ENCODE peak calls at places on chromosome 19, in six cellular contexts. A, U, V, J, P and D are unnamed samples.

GRCh38 chr19:51441410-51442390 is 16.6 kb downstream of the SIGLEC8 start:
- DNase-seq in A (no peak), U (peak; percentile 32), V (no peak), J (peak; percentile 60), P (peak; percentile 69), D (peak; percentile 85)

GRCh38 chr19:39671739-39672363 is 16.1 kb downstream of the LGALS16 start:
- DNase-seq in A (peak; percentile 29), U (peak; percentile 63), V (peak; percentile 33), J (peak; percentile 81), P (peak; percentile 70), D (peak; percentile 23)

GRCh38 chr19:15431396-15432017 is 12.7 kb upstream of the AKAP8L start:
- DNase-seq in A (no peak), U (no peak), V (no peak), J (peak; percentile 15), P (no peak), D (no peak)

GRCh38 chr19:5394907-5395505 is 54.4 kb upstream of the PTPRS start:
- DNase-seq in A (no peak), U (no peak), V (no peak), J (no peak), P (no peak), D (no peak)

GRCh38 chr19:55304980-55305379 is 20.2 kb downstream of the TMEM150B start:
- DNase-seq in A (no peak), U (no peak), V (no peak), J (no peak), P (no peak), D (no peak)

GRCh38 chr19:53463263-53463662 is 4.3 kb upstream of the ZNF813 start:
- DNase-seq in A (peak; percentile 5), U (peak; percentile 25), V (peak; percentile 22), J (peak; percentile 71), P (no peak), D (no peak)

GRCh38 chr19:48879025-48879572 is 6.9 kb downstream of the PPP1R15A start:
- DNase-seq in A (no peak), U (no peak), V (no peak), J (no peak), P (no peak), D (no peak)

GRCh38 chr19:7238091-7238490 is 56.1 kb downstream of the INSR start:
- DNase-seq in A (no peak), U (no peak), V (no peak), J (no peak), P (no peak), D (no peak)

GRCh38 chr19:51751655-51752054 is at the start of gene FPR1:
- DNase-seq in A (peak; percentile 65), U (peak; percentile 58), V (no peak), J (no peak), P (peak; percentile 60), D (no peak)

GRCh38 chr19:31144471-31144870 is 204.8 kb downstream of the TSHZ3 start:
- DNase-seq in A (no peak), U (no peak), V (no peak), J (no peak), P (no peak), D (no peak)

GRCh38 chr19:40147693-40148347 is 43.4 kb upstream of the MAP3K10 start:
- DNase-seq in A (peak; percentile 71), U (peak; percentile 72), V (no peak), J (no peak), P (peak; percentile 50), D (no peak)

GRCh38 chr19:12938536-12939291 is at the start of gene CALR:
- DNase-seq in A (peak; percentile 44), U (peak; percentile 66), V (peak; percentile 35), J (peak; percentile 67), P (peak; percentile 22), D (no peak)

GRCh38 chr19:50003810-50004419 is 21.3 kb downstream of the VRK3 start:
- DNase-seq in A (peak; percentile 96), U (peak; percentile 97), V (peak; percentile 19), J (no peak), P (peak; percentile 98), D (no peak)

GRCh38 chr19:11422163-11423068 is 3.3 kb upstream of the RGL3 start:
- DNase-seq in A (peak; percentile 37), U (peak; percentile 68), V (peak; percentile 86), J (peak; percentile 90), P (no peak), D (peak; percentile 45)

GRCh38 chr19:47464619-47465018 is 7.1 kb downstream of the SLC8A2 start:
- DNase-seq in A (no peak), U (no peak), V (no peak), J (peak; percentile 62), P (no peak), D (no peak)

GRCh38 chr19:30131722-30132291 is 189.8 kb downstream of the URI1 start:
- DNase-seq in A (no peak), U (no peak), V (no peak), J (no peak), P (no peak), D (no peak)

GRCh38 chr19:13610042-13610691 is 103.9 kb upstream of the CACNA1A start:
- DNase-seq in A (no peak), U (no peak), V (peak; percentile 49), J (no peak), P (peak; percentile 26), D (no peak)

GRCh38 chr19:48646192-48646911 is 365 bp upstream of the CA11 start:
- DNase-seq in A (peak; percentile 62), U (peak; percentile 87), V (peak; percentile 89), J (peak; percentile 94), P (peak; percentile 81), D (peak; percentile 89)

GRCh38 chr19:2059422-2060201 is 8.6 kb upstream of the MKNK2 start:
- DNase-seq in A (peak; percentile 93), U (peak; percentile 72), V (peak; percentile 89), J (no peak), P (peak; percentile 81), D (no peak)

GRCh38 chr19:3801412-3802096 is 15.4 kb upstream of the MATK start:
- DNase-seq in A (no peak), U (no peak), V (peak; percentile 21), J (no peak), P (peak; percentile 10), D (peak; percentile 62)